ENCODE peak calls at places on chromosomes 4 and X, in four cellular contexts. L is fibroblast of pulmonary artery, F is osteocyte, H is tibial artery. C is an unnamed sample.

GRCh38 chr4:143241892-143242291 is 57.2 kb downstream of the USP38 start:
- DNase-seq in L (peak; percentile 23), F (no peak), H (no peak), C (no peak)

GRCh38 chr4:91114386-91114785 is 987.2 kb downstream of the CCSER1 start:
- DNase-seq in L (no peak), F (no peak), H (no peak), C (no peak)

GRCh38 chrX:21131346-21131745 is 242.9 kb upstream of the CNKSR2 start:
- DNase-seq in L (no peak), F (no peak), H (no peak), C (no peak)

GRCh38 chr4:122309988-122310626 is 68.7 kb upstream of the ADAD1 start:
- DNase-seq in L (peak; percentile 29), F (no peak), H (no peak), C (no peak)

GRCh38 chr4:152246659-152247058 is 289.2 kb downstream of the FBXW7 start:
- DNase-seq in L (no peak), F (no peak), H (no peak), C (no peak)

GRCh38 chr4:8696369-8697127 is 104.0 kb downstream of the CPZ start:
- DNase-seq in L (no peak), F (peak; percentile 80), H (peak; percentile 60), C (no peak)

GRCh38 chrX:15143050-15143824 is 126.6 kb downstream of the ASB9 start:
- DNase-seq in L (peak; percentile 46), F (no peak), H (no peak), C (no peak)

GRCh38 chrX:136192839-136193414 is 45.6 kb downstream of the FHL1 start:
- DNase-seq in L (peak; percentile 56), F (no peak), H (no peak), C (no peak)

GRCh38 chr4:23789765-23790164 is 100.1 kb downstream of the PPARGC1A start:
- DNase-seq in L (peak; percentile 72), F (peak; percentile 88), H (peak; percentile 86), C (no peak)

GRCh38 chrX:83469551-83469950 is 38.5 kb upstream of the POU3F4 start:
- DNase-seq in L (peak; percentile 0), F (no peak), H (no peak), C (no peak)

GRCh38 chr4:88702780-88703179 is 5.2 kb upstream of the NAP1L5 start:
- DNase-seq in L (no peak), F (no peak), H (no peak), C (no peak)

GRCh38 chrX:129771266-129771995 is 8.3 kb upstream of the SASH3 start:
- DNase-seq in L (no peak), F (no peak), H (no peak), C (no peak)

GRCh38 chr4:15410750-15411149 is 17.1 kb upstream of the C1QTNF7 start:
- DNase-seq in L (peak; percentile 48), F (no peak), H (no peak), C (no peak)
- TF ChIP-seq CTCF in L (no peak), F (no peak), H (no peak), C (no peak)

GRCh38 chrX:42519666-42520231 is 258.2 kb downstream of the PPP1R2C start:
- DNase-seq in L (peak; percentile 56), F (no peak), H (no peak), C (no peak)
- TF ChIP-seq CTCF in L (peak; percentile 24), F (no peak), H (no peak), C (peak; percentile 45)

GRCh38 chr4:113591982-113592381 is 169.6 kb downstream of the CAMK2D start:
- DNase-seq in L (peak; percentile 57), F (no peak), H (no peak), C (no peak)
- TF ChIP-seq CTCF in L (no peak), F (no peak), H (no peak), C (no peak)

GRCh38 chr4:129672941-129673340 is 577.0 kb downstream of the C4orf33 start:
- DNase-seq in L (no peak), F (no peak), H (no peak), C (no peak)
- TF ChIP-seq CTCF in L (no peak), F (peak; percentile 15), H (no peak), C (peak; percentile 42)

GRCh38 chr4:27006247-27006603 is 145.6 kb downstream of the STIM2 start:
- DNase-seq in L (no peak), F (no peak), H (no peak), C (no peak)

GRCh38 chr4:27005512-27006246 is 145.0 kb downstream of the STIM2 start:
- DNase-seq in L (peak; percentile 82), F (no peak), H (no peak), C (no peak)

GRCh38 chr4:27000820-27001219 is 140.2 kb downstream of the STIM2 start:
- DNase-seq in L (no peak), F (no peak), H (no peak), C (no peak)

GRCh38 chr4:27001398-27002164 is 140.9 kb downstream of the STIM2 start:
- DNase-seq in L (no peak), F (no peak), H (no peak), C (no peak)

GRCh38 chr4:27003602-27004238 is 143.1 kb downstream of the STIM2 start:
- DNase-seq in L (peak; percentile 16), F (no peak), H (no peak), C (no peak)
- TF ChIP-seq CTCF in L (no peak), F (no peak), H (no peak), C (no peak)

DNA sequence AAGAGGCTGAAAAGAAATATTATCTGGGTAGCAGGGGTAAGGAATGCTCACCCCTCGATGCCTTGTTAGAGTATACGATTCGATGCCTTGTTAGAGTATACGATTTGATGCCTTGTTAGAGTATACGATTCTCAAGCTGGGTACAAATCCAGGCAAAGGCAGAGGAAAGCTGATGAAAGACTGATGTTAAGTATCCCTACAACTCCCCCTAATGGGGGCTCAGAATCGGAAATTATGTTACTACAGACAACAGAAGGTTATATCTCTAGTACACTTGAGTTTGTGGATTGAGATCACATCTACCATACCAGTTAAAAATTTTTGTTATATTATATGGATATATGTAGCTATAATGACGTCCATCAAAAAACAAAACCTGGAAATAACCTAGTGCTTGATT is 4.8 kb downstream of the LRRC66 start:
- DNase-seq in L (peak; percentile 23), F (no peak), H (no peak), C (no peak)
- TF ChIP-seq CTCF in L (peak; percentile 3), F (peak; percentile 44), H (no peak), C (peak; percentile 20)

DNA sequence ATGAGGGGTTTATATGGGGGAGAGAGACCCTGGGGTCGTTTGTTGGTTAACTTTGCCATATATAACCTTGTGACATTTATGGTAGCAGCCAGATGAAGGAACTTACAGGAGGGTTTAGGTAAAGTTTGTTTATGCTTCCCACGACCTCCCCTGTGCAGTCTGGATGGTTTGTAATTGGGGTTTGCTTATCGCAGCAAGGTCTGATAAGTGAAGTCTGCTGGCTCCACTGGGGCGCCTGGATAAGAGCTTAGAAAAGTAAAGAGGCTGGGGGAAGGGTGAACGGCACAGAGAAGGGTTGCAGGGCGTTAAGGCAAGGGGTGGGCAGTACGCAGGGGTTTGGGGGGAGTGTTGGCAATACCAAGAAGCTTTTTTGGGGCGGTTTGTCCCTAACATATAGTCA is 98.7 kb downstream of the KDM6A start:
- DNase-seq in L (no peak), F (no peak), H (no peak), C (no peak)
- TF ChIP-seq CTCF in L (no peak), F (no peak), H (no peak), C (no peak)

DNA sequence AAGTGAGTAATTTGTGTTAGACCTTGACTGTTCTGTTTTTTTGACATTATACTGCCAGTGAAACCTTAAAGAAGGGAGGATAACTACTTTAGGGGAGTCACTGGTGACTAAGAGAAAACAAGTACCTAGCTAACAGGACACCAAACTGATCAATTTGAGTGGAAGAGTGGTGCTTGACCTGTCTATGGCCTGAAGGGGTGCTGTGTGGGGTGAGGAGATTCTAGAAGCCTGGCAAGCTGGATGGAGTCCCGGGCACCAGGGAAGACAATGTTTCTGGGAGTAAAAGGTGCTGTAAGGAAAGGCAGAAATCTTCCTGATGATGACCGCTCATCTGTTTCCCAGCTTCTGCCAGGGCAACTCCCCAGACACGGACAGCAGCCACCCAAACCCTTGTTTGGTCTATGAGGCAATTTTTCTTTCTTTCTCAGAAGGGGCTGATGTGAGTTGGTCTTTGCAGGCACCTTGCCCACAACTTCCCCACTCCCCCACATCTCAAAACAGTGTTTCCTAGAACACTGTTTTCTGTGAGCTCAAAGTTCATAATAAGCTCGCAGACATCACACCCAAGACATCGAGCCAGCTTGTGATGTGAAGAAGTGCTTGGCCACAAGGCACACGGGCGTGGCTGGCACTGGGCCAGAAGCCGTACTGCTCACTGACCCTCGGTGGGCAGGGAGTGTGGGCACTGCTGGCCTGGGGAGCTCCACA is 4.6 kb downstream of the TXK start:
- DNase-seq in L (peak; percentile 16), F (no peak), H (no peak), C (no peak)
- TF ChIP-seq CTCF in L (peak; percentile 7), F (no peak), H (no peak), C (no peak)

GRCh38 chr4:17511950-17512795 is at the start of gene QDPR:
- DNase-seq in L (peak; percentile 63), F (peak; percentile 92), H (peak; percentile 90), C (peak; percentile 82)
- TF ChIP-seq CTCF in L (peak; percentile 6), F (peak; percentile 43), H (peak; percentile 45), C (peak; percentile 47)

C was measured in type B pancreatic cell.